ENCODE peak calls at places on chromosomes 16 and 17, in nine cellular contexts. Q, O, S, L, M, N, V, X and U are unnamed samples.
A peak's percentile ranks its signal among the peaks of the same experiment; 100 is the strongest.

GRCh38 chr17:77437017-77437416 is 296.2 kb downstream of the SEC14L1 start:
- DNase-seq in Q (peak; percentile 24), O (no peak), S (no peak), L (no peak), M (no peak), N (no peak), V (no peak), X (no peak), U (no peak)

GRCh38 chr16:20774703-20775362 is 11.0 kb downstream of the ACSM3 start:
- DNase-seq in Q (peak; percentile 42), O (peak; percentile 68), S (no peak), L (peak; percentile 92), M (no peak), N (peak; percentile 85), V (peak; percentile 73), X (peak; percentile 79), U (peak; percentile 54)

GRCh38 chr17:3961564-3962047 is 2.6 kb downstream of the ATP2A3 start:
- DNase-seq in Q (peak; percentile 90), O (no peak), S (peak; percentile 40), L (no peak), M (no peak), N (no peak), V (no peak), X (no peak), U (no peak)

GRCh38 chr16:10408824-10409381 is 23.0 kb downstream of the ATF7IP2 start:
- DNase-seq in Q (no peak), O (no peak), S (no peak), L (peak; percentile 38), M (no peak), N (no peak), V (no peak), X (no peak), U (no peak)

GRCh38 chr17:75995385-75995925 is 5.2 kb upstream of the CDK3 start:
- DNase-seq in Q (no peak), O (no peak), S (no peak), L (no peak), M (no peak), N (no peak), V (no peak), X (no peak), U (no peak)

GRCh38 chr17:60155815-60156214 is 6.0 kb downstream of the CA4 start:
- DNase-seq in Q (no peak), O (no peak), S (no peak), L (no peak), M (no peak), N (no peak), V (no peak), X (no peak), U (no peak)

GRCh38 chr17:8905256-8905778 is 37.8 kb upstream of the PIK3R6 start:
- DNase-seq in Q (peak; percentile 10), O (no peak), S (no peak), L (no peak), M (no peak), N (no peak), V (no peak), X (no peak), U (no peak)

GRCh38 chr17:56987283-56987834 is 9.4 kb downstream of the SCPEP1 start:
- DNase-seq in Q (no peak), O (no peak), S (no peak), L (no peak), M (no peak), N (no peak), V (no peak), X (no peak), U (no peak)

GRCh38 chr17:48832491-48832890 is 1.7 kb downstream of the CALCOCO2 start:
- DNase-seq in Q (no peak), O (no peak), S (no peak), L (no peak), M (no peak), N (no peak), V (no peak), X (peak; percentile 30), U (no peak)

GRCh38 chr17:4968166-4968915 is 724 bp upstream of the SPAG7 start:
- DNase-seq in Q (peak; percentile 46), O (no peak), S (no peak), L (peak; percentile 59), M (no peak), N (no peak), V (no peak), X (peak; percentile 34), U (no peak)
- TF ChIP-seq CTCF in Q (no peak), O (peak; percentile 2), S (no peak), L (no peak), M (peak; percentile 1), N (no peak), V (no peak), X (no peak), U (no peak)

GRCh38 chr17:63222655-63223054 is 223.5 kb downstream of the CYB561 start:
- DNase-seq in Q (no peak), O (peak; percentile 5), S (no peak), L (peak; percentile 6), M (no peak), N (no peak), V (no peak), X (no peak), U (no peak)
- TF ChIP-seq CTCF in Q (no peak), O (no peak), S (no peak), L (peak; percentile 29), M (no peak), N (no peak), V (no peak), X (no peak), U (no peak)

GRCh38 chr17:19648475-19649406 is at the start of gene ALDH3A2:
- DNase-seq in Q (peak; percentile 99), O (peak; percentile 91), S (peak; percentile 78), L (peak; percentile 92), M (peak; percentile 49), N (peak; percentile 97), V (no peak), X (peak; percentile 97), U (peak; percentile 88)
- TF ChIP-seq CTCF in Q (no peak), O (no peak), S (peak; percentile 11), L (no peak), M (peak; percentile 31), N (no peak), V (peak; percentile 35), X (peak; percentile 26), U (peak; percentile 39)

DNA sequence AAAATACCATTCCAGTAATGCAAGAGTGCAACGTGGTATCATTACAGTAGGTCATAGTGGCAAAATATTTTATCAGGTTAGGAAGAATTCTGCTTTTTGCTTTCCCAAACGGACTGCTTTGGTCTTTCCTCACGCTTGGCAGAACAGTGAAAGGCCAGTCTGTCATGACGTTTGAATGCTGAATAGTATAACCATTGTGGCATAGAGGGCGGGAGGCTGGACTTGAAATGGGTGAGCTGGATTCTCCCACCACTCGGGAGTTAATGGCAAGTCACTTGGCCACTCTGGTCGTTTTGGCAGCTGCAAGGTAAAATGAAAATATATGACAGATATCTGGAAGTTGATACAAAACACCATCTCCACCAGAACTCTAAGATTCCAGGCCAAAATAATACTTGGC is 391.2 kb downstream of the MAF start:
- DNase-seq in Q (no peak), O (no peak), S (no peak), L (no peak), M (no peak), N (no peak), V (no peak), X (no peak), U (no peak)
- TF ChIP-seq CTCF in Q (no peak), O (no peak), S (no peak), L (no peak), M (no peak), N (no peak), V (no peak), X (no peak), U (no peak)

DNA sequence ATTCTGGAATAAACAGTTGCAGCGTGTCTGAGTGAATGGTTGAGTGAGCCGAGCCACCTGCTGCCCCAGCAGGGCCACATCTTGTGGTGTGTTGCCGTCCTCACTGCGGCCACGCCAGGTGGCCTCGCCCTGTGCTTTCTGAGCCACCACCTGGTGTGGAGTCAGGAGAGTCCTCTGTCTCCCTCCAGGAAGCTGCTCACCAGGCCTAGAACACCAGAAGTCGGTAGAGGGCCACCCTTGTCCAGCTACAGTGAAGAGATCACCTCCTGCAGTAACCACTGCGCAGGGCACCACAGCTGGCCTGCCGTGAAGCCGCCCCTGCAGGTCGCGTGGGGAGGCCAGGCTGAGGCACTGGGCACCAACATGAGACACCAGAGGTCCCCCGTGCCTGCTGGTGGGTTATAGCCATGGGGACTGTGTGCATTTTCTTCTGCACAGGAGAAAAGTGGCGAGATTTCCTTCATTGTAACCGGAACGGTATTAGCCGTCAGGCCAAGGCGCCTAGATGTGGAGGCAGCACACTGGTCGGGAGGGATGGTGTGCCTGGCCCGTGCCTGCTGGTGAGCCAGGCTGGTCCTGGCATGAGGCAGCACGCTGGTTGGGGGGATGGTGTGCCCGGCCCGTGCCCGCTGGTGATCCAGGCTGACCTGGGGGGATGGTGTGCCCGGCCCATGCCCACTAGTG is 28.9 kb upstream of the FOXK2 start:
- DNase-seq in Q (peak; percentile 38), O (no peak), S (no peak), L (no peak), M (no peak), N (no peak), V (no peak), X (no peak), U (no peak)
- TF ChIP-seq CTCF in Q (no peak), O (no peak), S (no peak), L (no peak), M (no peak), N (no peak), V (no peak), X (no peak), U (no peak)

DNA sequence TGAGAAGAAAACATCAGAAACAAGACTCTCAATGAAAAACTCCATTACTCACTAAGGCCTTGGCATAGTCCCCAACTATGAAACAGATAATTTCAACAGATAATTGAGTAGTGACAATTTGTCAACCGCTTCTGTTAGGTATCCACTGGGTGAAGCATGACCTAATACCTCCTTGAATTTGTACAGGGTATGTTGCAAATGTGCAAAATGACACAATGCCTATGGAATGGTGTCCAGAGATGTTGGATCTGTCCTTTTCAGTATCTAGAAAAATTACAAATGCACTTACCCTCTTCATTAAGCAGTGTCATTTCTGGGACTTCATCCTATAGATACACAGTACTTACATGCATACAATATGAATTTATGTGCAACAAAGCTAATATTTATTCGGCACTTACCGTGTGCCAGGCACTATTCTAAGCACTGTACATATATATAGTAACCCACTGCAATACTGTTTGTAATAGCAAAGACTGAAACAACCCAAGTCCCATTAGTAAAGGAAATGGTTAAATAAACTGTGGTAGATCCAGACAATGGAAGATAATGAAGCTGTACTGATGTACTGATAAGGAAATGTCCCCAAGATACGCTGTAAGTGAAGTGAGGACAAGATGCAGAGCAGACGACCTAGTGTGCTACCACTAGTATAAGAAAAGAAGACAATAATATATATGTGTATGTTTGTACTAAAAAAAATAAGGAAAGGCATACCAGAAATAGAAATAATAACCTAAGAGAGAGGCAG is 21.4 kb upstream of the SLC6A4 start:
- DNase-seq in Q (no peak), O (no peak), S (no peak), L (no peak), M (no peak), N (no peak), V (no peak), X (no peak), U (peak; percentile 60)
- TF ChIP-seq CTCF in Q (no peak), O (no peak), S (no peak), L (no peak), M (no peak), N (no peak), V (no peak), X (no peak), U (no peak)

GRCh38 chr17:54727624-54728023 is 173.0 kb upstream of the TOM1L1 start:
- DNase-seq in Q (no peak), O (no peak), S (no peak), L (no peak), M (no peak), N (no peak), V (no peak), X (no peak), U (no peak)
- TF ChIP-seq CTCF in Q (no peak), O (no peak), S (no peak), L (no peak), M (no peak), N (no peak), V (no peak), X (no peak), U (no peak)

GRCh38 chr17:6894206-6894528 is 62.6 kb upstream of the TEKT1 start:
- DNase-seq in Q (no peak), O (no peak), S (no peak), L (peak; percentile 90), M (no peak), N (no peak), V (no peak), X (peak; percentile 21), U (no peak)
- TF ChIP-seq CTCF in Q (no peak), O (peak; percentile 56), S (peak; percentile 20), L (peak; percentile 95), M (peak; percentile 28), N (no peak), V (peak; percentile 44), X (peak; percentile 62), U (peak; percentile 66)